ENCODE peak calls at places on chromosomes 11 and 22, in ten cellular contexts. L is uterus; U is naive thymus-derived CD8-positive, alpha-beta T cell; B is stimulated activated CD4-positive, alpha-beta T cell treated with anti-CD3 and anti-CD28 coated beads, Interleukin-1b, Interleukin-23, amount 100 ng/mL, for 24 hours; C is GDM1; Z is activated CD8-positive, alpha-beta memory T cell treated with anti-CD3 and anti-CD28 coated beads for 48 hours; W is CD8-positive, alpha-beta memory T cell; Q is NCI-H1417; F is memory B cell; X is stimulated activated CD8-positive, alpha-beta memory T cell treated with anti-CD3 and anti-CD28 coated beads, Interleukin-4, amount 100 ng/mL, for 24 hours. R is an unnamed sample.

GRCh38 chr11:126317681-126318641 is 14.1 kb downstream of the DCPS start:
- DNase-seq in L (peak), U (peak), B (no peak), C (peak), Z (no peak), W (peak), Q (peak), F (no peak), X (no peak), R (peak)

GRCh38 chr22:21734540-21735197 is 925 bp downstream of the YPEL1 start:
- DNase-seq in L (no peak), U (peak), B (no peak), C (no peak), Z (no peak), W (no peak), Q (no peak), F (no peak), X (no peak), R (no peak)

GRCh38 chr22:22855617-22856308 is 31.9 kb upstream of the IGLL5 start:
- DNase-seq in L (no peak), U (no peak), B (peak), C (no peak), Z (no peak), W (peak), Q (no peak), F (peak), X (peak), R (no peak)

GRCh38 chr22:24153353-24153752 is 27.9 kb upstream of the SUSD2 start:
- DNase-seq in L (no peak), U (peak), B (no peak), C (no peak), Z (no peak), W (peak), Q (no peak), F (no peak), X (no peak), R (no peak)

GRCh38 chr11:131977231-131977630 is 606.8 kb downstream of the NTM start:
- DNase-seq in L (no peak), U (no peak), B (no peak), C (no peak), Z (no peak), W (no peak), Q (no peak), F (no peak), X (no peak), R (peak)

GRCh38 chr11:103812680-103813079 is 223.8 kb upstream of the DDI1 start:
- DNase-seq in L (no peak), U (no peak), B (no peak), C (no peak), Z (no peak), W (no peak), Q (no peak), F (no peak), X (no peak), R (no peak)

GRCh38 chr11:26860411-26860810 is 133.5 kb upstream of the FIBIN start:
- DNase-seq in L (no peak), U (no peak), B (no peak), C (no peak), Z (no peak), W (no peak), Q (no peak), F (no peak), X (no peak), R (no peak)

GRCh38 chr11:103624708-103625623 is 411.5 kb upstream of the DDI1 start:
- DNase-seq in L (no peak), U (no peak), B (no peak), C (no peak), Z (no peak), W (no peak), Q (no peak), F (no peak), X (no peak), R (no peak)